ENCODE peak calls at places on chromosomes 4 and X, in four cellular contexts. D, P, X and C are unnamed samples.

GRCh38 chr4:169174247-169174646 is 96.5 kb downstream of the SH3RF1 start:
- DNase-seq in D (no peak), X (no peak), P (no peak), C (no peak)

GRCh38 chr4:182555997-182556418 is 312.8 kb downstream of the TENM3 start:
- DNase-seq in D (no peak), P (peak; percentile 91), X (no peak), C (peak; percentile 16)

GRCh38 chr4:128635939-128636551 is 173.5 kb upstream of the JADE1 start:
- DNase-seq in D (no peak), X (no peak), P (no peak), C (no peak)

GRCh38 chr4:73742776-73743175 is 2.4 kb downstream of the CXCL8 start:
- DNase-seq in X (no peak), P (no peak), D (no peak), C (no peak)

GRCh38 chr4:182240161-182241130 is 2.8 kb upstream of the TENM3 start:
- DNase-seq in X (no peak), P (peak; percentile 89), D (no peak), C (no peak)

GRCh38 chrX:40207626-40208025 is 109.9 kb upstream of the BCOR start:
- DNase-seq in P (peak; percentile 19), D (no peak), X (no peak), C (no peak)

GRCh38 chr4:78038704-78039103 is 18.4 kb upstream of the FRAS1 start:
- DNase-seq in P (no peak), X (no peak), D (no peak), C (no peak)

GRCh38 chr4:112189754-112190153 is 41.8 kb upstream of the AP1AR start:
- DNase-seq in X (no peak), P (peak; percentile 12), D (no peak), C (no peak)

GRCh38 chr4:78464265-78464664 is 87.3 kb upstream of the ANXA3 start:
- DNase-seq in P (no peak), D (no peak), X (no peak), C (no peak)

GRCh38 chr4:37431417-37431743 is 186.8 kb downstream of the NWD2 start:
- DNase-seq in X (no peak), D (no peak), P (no peak), C (no peak)

GRCh38 chr4:70836081-70836480 is 3.6 kb downstream of the GRSF1 start:
- DNase-seq in D (no peak), P (no peak), X (no peak), C (no peak)

GRCh38 chrX:116961872-116962582 is 499.3 kb upstream of the CT83 start:
- DNase-seq in X (no peak), D (no peak), P (no peak), C (no peak)

GRCh38 chr4:61319156-61319555 is 119.0 kb downstream of the ADGRL3 start:
- DNase-seq in P (no peak), X (no peak), D (no peak), C (no peak)

GRCh38 chr4:7678318-7678852 is 243.7 kb upstream of the PSAPL1 start:
- DNase-seq in X (no peak), P (no peak), D (no peak), C (no peak)

GRCh38 chrX:45006002-45006800 is 133.2 kb downstream of the KDM6A start:
- DNase-seq in P (peak; percentile 29), X (no peak), D (no peak), C (no peak)

GRCh38 chrX:118730500-118731247 is 3.3 kb downstream of the IL13RA1 start:
- DNase-seq in X (no peak), P (peak; percentile 85), D (no peak), C (no peak)

GRCh38 chr4:3372933-3373465 is 68.8 kb upstream of the HGFAC start:
- DNase-seq in X (no peak), P (no peak), D (peak; percentile 57), C (peak; percentile 70)

GRCh38 chr4:98659741-98660507 is 1.5 kb upstream of the TSPAN5 start:
- DNase-seq in D (no peak), P (peak; percentile 58), X (no peak), C (no peak)

GRCh38 chrX:110684653-110685052 is 111.0 kb downstream of the CHRDL1 start:
- DNase-seq in D (no peak), P (no peak), X (no peak), C (no peak)

GRCh38 chr4:56821394-56822263 is at the start of gene SPINK2:
- DNase-seq in D (peak; percentile 58), P (no peak), X (no peak), C (no peak)

DNA sequence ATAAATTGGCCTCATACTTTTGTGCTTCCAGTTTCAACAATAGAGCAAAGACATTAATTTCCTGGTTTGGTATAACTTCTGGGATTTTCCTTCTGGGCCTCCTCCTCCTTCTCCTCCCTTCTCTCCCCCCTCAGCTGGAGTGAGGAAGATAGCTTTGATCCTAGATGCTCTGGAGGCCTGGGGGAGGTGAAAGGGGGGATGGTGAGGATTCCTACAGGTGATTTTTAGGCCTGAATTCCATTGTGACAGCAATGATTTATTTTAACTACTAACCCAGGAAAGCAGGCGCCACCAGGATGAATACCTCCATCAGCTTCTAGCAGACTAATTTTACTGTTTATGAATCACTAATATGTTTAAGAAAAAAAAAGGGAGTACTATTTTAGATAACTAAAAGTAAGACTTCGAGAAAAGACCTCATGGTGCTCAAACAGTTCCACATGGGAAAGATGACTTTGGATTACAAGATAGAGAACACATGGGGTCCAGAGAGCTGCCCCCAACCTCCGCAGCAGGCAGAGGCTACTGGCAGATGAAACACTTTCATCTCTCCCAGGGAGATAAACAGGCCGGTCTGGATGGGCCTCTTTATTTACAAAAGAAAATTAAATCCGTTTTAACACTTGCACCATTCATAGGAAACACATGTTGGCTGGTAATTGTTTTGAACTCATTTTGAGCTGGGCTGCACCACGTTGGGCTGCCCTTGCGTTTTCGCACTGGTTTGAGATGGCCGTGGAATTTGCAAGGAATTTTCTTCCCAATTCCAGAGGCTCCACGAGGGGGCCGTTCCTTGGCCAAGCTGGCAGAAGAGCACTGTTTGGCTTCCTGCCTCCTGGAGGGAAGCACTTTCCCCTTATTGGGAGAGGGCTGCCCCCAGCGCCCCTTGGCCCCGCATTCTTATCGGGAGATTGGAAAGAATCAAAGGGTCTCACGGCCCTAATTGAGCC is 125.1 kb upstream of the STX18 start:
- DNase-seq in D (no peak), P (no peak), X (no peak), C (no peak)
- TF ChIP-seq CTCF in D (no peak), P (no peak), X (no peak), C (no peak)

GRCh38 chr4:536351-536972 is 37.5 kb downstream of the PIGG start:
- DNase-seq in X (no peak), D (no peak), P (no peak), C (no peak)
- TF ChIP-seq POLR2A in X (no peak), D (no peak), P (no peak), C (no peak)

GRCh38 chr4:184476660-184477059 is 2.3 kb upstream of the IRF2 start:
- DNase-seq in P (no peak), D (no peak), X (no peak), C (no peak)
- H3K4me3 ChIP-seq in P (no peak overlapping the region), D (no peak overlapping the region), X (no peak overlapping the region), C (no peak overlapping the region)

GRCh38 chrX:29890004-29890403 is 325.4 kb upstream of the MAGEB2 start:
- DNase-seq in X (no peak), P (peak; percentile 43), D (no peak), C (no peak)
- TF ChIP-seq CTCF in X (no peak), P (no peak), D (no peak), C (no peak)

DNA sequence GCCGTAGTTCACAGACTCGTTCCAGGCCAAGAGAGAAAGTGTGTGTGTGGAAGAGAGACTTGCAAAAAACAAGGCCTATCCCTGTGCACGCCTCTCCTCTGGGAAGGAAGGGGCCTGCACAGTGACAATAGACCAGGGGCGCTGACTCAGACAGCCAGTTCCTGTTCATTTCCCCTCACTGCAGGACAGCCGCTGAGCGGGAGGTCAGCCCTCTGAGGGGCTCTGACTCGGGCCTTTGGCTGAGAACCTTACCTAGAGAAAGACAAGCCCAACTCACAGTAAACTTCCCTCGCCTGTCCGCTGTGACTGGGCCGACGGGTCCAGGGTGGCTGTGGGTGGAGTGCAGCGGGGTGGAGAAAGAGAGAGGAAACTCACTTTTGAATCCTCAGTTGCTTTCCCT is 52.1 kb downstream of the RTL5 start:
- DNase-seq in P (no peak), D (no peak), X (no peak), C (no peak)
- TF ChIP-seq POLR2A in P (no peak), D (no peak), X (no peak), C (no peak)

GRCh38 chrX:48683411-48683982 is at the start of gene WAS:
- DNase-seq in X (no peak), D (no peak), P (no peak), C (no peak)
- H3K4me3 ChIP-seq in X (peak within 1 kb of the TSS; percentile 30), D (no peak within 1 kb of the TSS), P (no peak within 1 kb of the TSS), C (no peak within 1 kb of the TSS)

GRCh38 chrX:149506349-149506748 is 1.2 kb upstream of the IDS start:
- DNase-seq in X (no peak), P (no peak), D (no peak), C (no peak)

GRCh38 chrX:149504915-149505651 is at the start of gene IDS:
- DNase-seq in P (peak; percentile 83), X (peak; percentile 92), D (peak; percentile 92), C (peak; percentile 88)

GRCh38 chrX:149508467-149508866 is 3.4 kb upstream of the IDS start:
- DNase-seq in P (no peak), X (no peak), D (no peak), C (no peak)

GRCh38 chrX:149505671-149506070 is 565 bp upstream of the IDS start:
- DNase-seq in P (no peak), D (no peak), X (no peak), C (peak; percentile 77)

GRCh38 chrX:149504226-149504914 is 736 bp downstream of the IDS start:
- DNase-seq in D (no peak), P (no peak), X (no peak), C (peak; percentile 82)
- TF ChIP-seq CTCF in D (no peak), P (peak; percentile 31), X (no peak), C (no peak)

GRCh38 chr4:1952046-1952700 is 56.6 kb downstream of the NELFA start:
- DNase-seq in X (no peak), P (no peak), D (no peak), C (no peak)
- TF ChIP-seq POLR2A in X (no peak), P (no peak), D (no peak), C (no peak)